ENCODE peak calls at places on chromosome 9, in eight cellular contexts. G is activated gamma-delta T cell treated with Interleukin-2 at 50 U/mL for 16 hours; L is NCI-H1105; X is globus pallidus; O is stimulated activated CD4-positive, alpha-beta T cell treated with anti-CD3 and anti-CD28 coated beads, Interleukin-4, amount 100 ng/mL, for 24 hours; J is C1 segment of cervical spinal cord; F is PC-3; R is EH. E is an unnamed sample.

GRCh38 chr9:592225-592624 is 249.3 kb upstream of the DMRT1 start:
- DNase-seq in G (no peak), L (no peak), X (no peak), O (no peak), J (no peak), F (peak; percentile 83), R (no peak), E (no peak)

GRCh38 chr9:135821116-135821515 is 86.2 kb downstream of the CAMSAP1 start:
- DNase-seq in G (no peak), L (no peak), X (no peak), O (no peak), J (no peak), F (no peak), R (no peak), E (no peak)

GRCh38 chr9:36148652-36149051 is 12.1 kb downstream of the GLIPR2 start:
- DNase-seq in G (peak; percentile 78), L (no peak), X (peak; percentile 98), O (peak; percentile 65), J (peak; percentile 99), F (peak; percentile 92), R (peak; percentile 99), E (peak; percentile 81)

GRCh38 chr9:96025995-96026572 is 150.6 kb downstream of the ERCC6L2 start:
- DNase-seq in G (no peak), L (no peak), X (peak; percentile 37), O (no peak), J (no peak), F (no peak), R (no peak), E (no peak)

GRCh38 chr9:12996971-12997370 is 222.2 kb downstream of the LURAP1L start:
- DNase-seq in G (no peak), L (no peak), X (no peak), O (no peak), J (no peak), F (no peak), R (no peak), E (no peak)

GRCh38 chr9:16901589-16901988 is 31.1 kb upstream of the BNC2 start:
- DNase-seq in G (no peak), L (no peak), X (no peak), O (no peak), J (no peak), F (peak; percentile 58), R (peak; percentile 32), E (peak; percentile 48)

GRCh38 chr9:132586830-132587483 is 4.6 kb downstream of the BARHL1 start:
- DNase-seq in G (no peak), L (no peak), X (no peak), O (no peak), J (no peak), F (no peak), R (no peak), E (no peak)

GRCh38 chr9:130183133-130183762 is 11.0 kb downstream of the NCS1 start:
- DNase-seq in G (no peak), L (no peak), X (no peak), O (no peak), J (no peak), F (no peak), R (peak; percentile 94), E (no peak)

GRCh38 chr9:124284237-124284831 is 26.6 kb downstream of the NEK6 start:
- DNase-seq in G (no peak), L (no peak), X (no peak), O (no peak), J (no peak), F (no peak), R (no peak), E (no peak)

GRCh38 chr9:2838984-2839367 is 4.9 kb downstream of the PUM3 start:
- DNase-seq in G (no peak), L (no peak), X (no peak), O (no peak), J (no peak), F (no peak), R (no peak), E (no peak)

GRCh38 chr9:5113523-5113922 is 71.9 kb downstream of the INSL6 start:
- DNase-seq in G (no peak), L (no peak), X (no peak), O (no peak), J (no peak), F (no peak), R (no peak), E (no peak)

GRCh38 chr9:126857261-126857960 is 3.0 kb upstream of the ZBTB34 start:
- DNase-seq in G (no peak), L (peak; percentile 28), X (no peak), O (no peak), J (no peak), F (peak; percentile 10), R (no peak), E (no peak)

GRCh38 chr9:63859475-63860215 is 1425.4 kb downstream of the FOXD4L5 start:
- DNase-seq in G (peak; percentile 18), L (no peak), X (no peak), O (peak; percentile 21), J (no peak), F (no peak), R (peak; percentile 57), E (no peak)

GRCh38 chr9:22817181-22817580 is 370.6 kb downstream of the DMRTA1 start:
- DNase-seq in G (no peak), L (no peak), X (no peak), O (no peak), J (no peak), F (peak; percentile 22), R (peak; percentile 0), E (no peak)

GRCh38 chr9:90808226-90808797 is 6.7 kb downstream of the SYK start:
- DNase-seq in G (no peak), L (no peak), X (no peak), O (no peak), J (no peak), F (no peak), R (no peak), E (no peak)

GRCh38 chr9:109870365-109870764 is 90.4 kb downstream of the PALM2AKAP2 start:
- DNase-seq in G (no peak), L (no peak), X (no peak), O (no peak), J (no peak), F (no peak), R (no peak), E (no peak)

GRCh38 chr9:123131993-123132392 is 98.5 kb downstream of the GPR21 start:
- DNase-seq in G (no peak), L (no peak), X (no peak), O (no peak), J (no peak), F (no peak), R (no peak), E (no peak)

GRCh38 chr9:2884308-2884707 is 40.4 kb upstream of the PUM3 start:
- DNase-seq in G (no peak), L (no peak), X (no peak), O (no peak), J (no peak), F (no peak), R (no peak), E (no peak)

GRCh38 chr9:108163321-108164005 is 673.9 kb upstream of the KLF4 start:
- DNase-seq in G (no peak), L (no peak), X (no peak), O (no peak), J (no peak), F (peak; percentile 10), R (peak; percentile 40), E (no peak)

GRCh38 chr9:92771309-92771708 is 6.7 kb upstream of the BICD2 start:
- DNase-seq in G (no peak), L (no peak), X (no peak), O (no peak), J (no peak), F (no peak), R (no peak), E (no peak)

GRCh38 chr9:103991698-103992097 is 102.4 kb upstream of the SMC2 start:
- DNase-seq in G (no peak), L (no peak), X (no peak), O (no peak), J (no peak), F (no peak), R (peak; percentile 1), E (no peak)

GRCh38 chr9:92680166-92681119 is 10.5 kb upstream of the IPPK start:
- DNase-seq in G (no peak), L (no peak), X (no peak), O (no peak), J (no peak), F (no peak), R (peak; percentile 24), E (peak; percentile 13)

GRCh38 chr9:136381311-136381710 is 7.8 kb upstream of the CARD9 start:
- DNase-seq in G (no peak), L (no peak), X (no peak), O (no peak), J (no peak), F (no peak), R (no peak), E (no peak)

GRCh38 chr9:83584995-83585394 is 37.9 kb upstream of the IDNK start:
- DNase-seq in G (no peak), L (no peak), X (no peak), O (no peak), J (no peak), F (no peak), R (no peak), E (no peak)

GRCh38 chr9:35756743-35757526 is 2.9 kb upstream of the MSMP start:
- DNase-seq in G (peak; percentile 47), L (peak; percentile 70), X (peak; percentile 45), O (peak; percentile 17), J (no peak), F (peak; percentile 61), R (peak; percentile 22), E (peak; percentile 76)

GRCh38 chr9:116806075-116806474 is 119.0 kb downstream of the TRIM32 start:
- DNase-seq in G (no peak), L (no peak), X (no peak), O (no peak), J (no peak), F (peak; percentile 7), R (peak; percentile 33), E (peak; percentile 23)

GRCh38 chr9:138021251-138022056 is 143.9 kb downstream of the CACNA1B start:
- DNase-seq in G (no peak), L (no peak), X (no peak), O (no peak), J (no peak), F (no peak), R (no peak), E (no peak)

GRCh38 chr9:130301483-130302286 is 36.1 kb downstream of the HMCN2 start:
- DNase-seq in G (no peak), L (no peak), X (no peak), O (no peak), J (no peak), F (no peak), R (peak; percentile 74), E (no peak)

GRCh38 chr9:127330501-127330900 is 65.9 kb downstream of the GARNL3 start:
- DNase-seq in G (no peak), L (no peak), X (no peak), O (no peak), J (no peak), F (peak; percentile 84), R (no peak), E (no peak)

GRCh38 chr9:130172161-130172857 is at the start of gene NCS1:
- DNase-seq in G (peak; percentile 18), L (peak; percentile 56), X (peak; percentile 77), O (peak; percentile 44), J (peak; percentile 33), F (peak; percentile 38), R (peak; percentile 81), E (peak; percentile 74)

GRCh38 chr9:125525846-125526619 is 181.0 kb downstream of the MAPKAP1 start:
- DNase-seq in G (no peak), L (no peak), X (no peak), O (no peak), J (no peak), F (peak; percentile 9), R (peak; percentile 78), E (no peak)

GRCh38 chr9:79166005-79166404 is 405.8 kb upstream of the TLE4 start:
- DNase-seq in G (no peak), L (no peak), X (no peak), O (no peak), J (no peak), F (peak; percentile 36), R (peak; percentile 81), E (no peak)

GRCh38 chr9:128213746-128214497 is 10.7 kb downstream of the DNM1 start:
- DNase-seq in G (no peak), L (no peak), X (no peak), O (no peak), J (no peak), F (no peak), R (no peak), E (no peak)

GRCh38 chr9:134332841-134333233 is 6.6 kb downstream of the RXRA start:
- DNase-seq in G (no peak), L (no peak), X (no peak), O (no peak), J (no peak), F (no peak), R (no peak), E (no peak)

E was measured in NB4.